ENCODE peak calls at places on chromosomes 5 and 9, in four cellular contexts. J is AML-193, B is HEK293T, V is dorsolateral prefrontal cortex. X is an unnamed sample.

GRCh38 chr5:179137001-179137642 is 76.9 kb downstream of the ZNF354C start:
- DNase-seq in J (no peak), B (no peak), V (no peak), X (no peak)

GRCh38 chr5:124419531-124419930 is 326.9 kb downstream of the ZNF608 start:
- DNase-seq in J (no peak), B (no peak), V (no peak), X (no peak)

GRCh38 chr9:4197548-4197947 is 102.3 kb downstream of the GLIS3 start:
- DNase-seq in J (peak), B (peak), V (no peak), X (no peak)

GRCh38 chr5:133746834-133747233 is 134.5 kb upstream of the FSTL4 start:
- DNase-seq in J (no peak), B (peak), V (no peak), X (no peak)

GRCh38 chr5:116543501-116543900 is 31.1 kb downstream of the SEMA6A start:
- DNase-seq in J (no peak), B (no peak), V (no peak), X (no peak)

GRCh38 chr5:113147088-113147487 is 170.5 kb downstream of the DCP2 start:
- DNase-seq in J (no peak), B (no peak), V (no peak), X (peak)

GRCh38 chr9:89993678-89994630 is 389.1 kb downstream of the GADD45G start:
- DNase-seq in J (peak), B (no peak), V (no peak), X (peak)

GRCh38 chr5:39195198-39195826 is 24.1 kb downstream of the FYB1 start:
- DNase-seq in J (no peak), B (no peak), V (no peak), X (no peak)

GRCh38 chr5:150153957-150154617 is 1.6 kb downstream of the PDGFRB start:
- DNase-seq in J (no peak), B (no peak), V (peak), X (no peak)

GRCh38 chr9:36855443-36856315 is 178.4 kb downstream of the PAX5 start:
- DNase-seq in J (peak), B (peak), V (no peak), X (peak)

GRCh38 chr5:110104728-110105127 is 415.0 kb downstream of the MAN2A1 start:
- DNase-seq in J (no peak), B (no peak), V (no peak), X (no peak)

GRCh38 chr9:114098021-114098659 is 952 bp downstream of the KIF12 start:
- DNase-seq in J (no peak), B (peak), V (no peak), X (no peak)

GRCh38 chr5:132065351-132065937 is 5.0 kb downstream of the IL3 start:
- DNase-seq in J (peak), B (peak), V (peak), X (peak)

GRCh38 chr9:124813496-124814177 is 36.7 kb downstream of the OLFML2A start:
- DNase-seq in J (no peak), B (no peak), V (no peak), X (no peak)

GRCh38 chr5:135034186-135034962 is at the start of gene PITX1:
- DNase-seq in J (peak), B (peak), V (no peak), X (no peak)

GRCh38 chr5:56264417-56265025 is 31.4 kb upstream of the ANKRD55 start:
- DNase-seq in J (peak), B (peak), V (no peak), X (peak)

GRCh38 chr5:39219433-39219832 is at the start of gene FYB1:
- DNase-seq in J (peak), B (no peak), V (no peak), X (peak)

GRCh38 chr9:90466481-90466880 is 176.1 kb downstream of the DIRAS2 start:
- DNase-seq in J (no peak), B (no peak), V (no peak), X (no peak)

GRCh38 chr9:92963831-92964606 is 16.7 kb downstream of the FGD3 start:
- DNase-seq in J (peak), B (no peak), V (no peak), X (no peak)

GRCh38 chr9:132955123-132955522 is 10.7 kb upstream of the TSC1 start:
- DNase-seq in J (no peak), B (no peak), V (no peak), X (no peak)

GRCh38 chr5:169942181-169942580 is 38.1 kb downstream of the INSYN2B start:
- DNase-seq in J (no peak), B (no peak), V (no peak), X (no peak)

GRCh38 chr5:3359642-3360041 is 236.0 kb upstream of the IRX1 start:
- DNase-seq in J (no peak), B (no peak), V (no peak), X (no peak)

GRCh38 chr5:179306191-179307005 is 38.9 kb downstream of the ADAMTS2 start:
- DNase-seq in J (no peak), B (no peak), V (peak), X (no peak)

GRCh38 chr9:122940603-122941559 is at the start of gene RABGAP1:
- DNase-seq in J (peak), B (peak), V (peak), X (peak)

X was measured in cardiac muscle cell.